ENCODE peak calls at places on chromosomes 4 and X, in four cellular contexts. G is fibroblast of the aortic adventitia, A is MCF 10A, Y is mesothelial cell of epicardium. E is an unnamed sample.
A peak's percentile ranks its signal among the peaks of the same experiment; 100 is the strongest.

GRCh38 chr4:6539009-6539764 is 35.8 kb upstream of the MAN2B2 start:
- DNase-seq in G (no peak), Y (no peak), A (no peak), E (no peak)

GRCh38 chr4:127304356-127304755 is 328.4 kb upstream of the INTU start:
- DNase-seq in Y (no peak), A (no peak), G (peak; percentile 12), E (no peak)

GRCh38 chr4:128517739-128518510 is 230.3 kb upstream of the PGRMC2 start:
- DNase-seq in G (peak; percentile 98), Y (no peak), A (peak; percentile 93), E (no peak)

GRCh38 chrX:3094261-3094660 is 53.0 kb downstream of the ARSF start:
- DNase-seq in Y (no peak), A (peak; percentile 28), G (peak; percentile 43), E (no peak)

GRCh38 chr4:112766422-112766821 is 129.5 kb downstream of the LARP7 start:
- DNase-seq in A (peak; percentile 36), G (peak; percentile 58), Y (no peak), E (no peak)

GRCh38 chrX:55127692-55128091 is 38.9 kb downstream of the PAGE2 start:
- DNase-seq in G (peak; percentile 32), A (peak; percentile 52), Y (no peak), E (no peak)

GRCh38 chr4:55038176-55038890 is 87.1 kb downstream of the KDR start:
- DNase-seq in G (peak; percentile 76), A (peak; percentile 77), Y (no peak), E (no peak)

GRCh38 chr4:64000241-64000640 is 409.0 kb downstream of the TECRL start:
- DNase-seq in G (no peak), A (peak; percentile 8), Y (no peak), E (no peak)

GRCh38 chrX:54301516-54301915 is 56.3 kb downstream of the WNK3 start:
- DNase-seq in Y (no peak), A (no peak), G (no peak), E (no peak)

GRCh38 chr4:121789470-121789869 is 11.7 kb upstream of the EXOSC9 start:
- DNase-seq in A (no peak), Y (no peak), G (peak; percentile 30), E (no peak)

GRCh38 chrX:111095974-111096870 is at the start of gene PAK3:
- DNase-seq in G (peak; percentile 64), Y (peak; percentile 22), A (peak; percentile 77), E (no peak)

GRCh38 chr4:88008133-88008621 is 742 bp downstream of the PKD2 start:
- DNase-seq in A (peak; percentile 58), G (peak; percentile 51), Y (peak; percentile 29), E (no peak)

GRCh38 chr4:78552398-78553396 is 1.1 kb downstream of the ANXA3 start:
- DNase-seq in A (peak; percentile 70), Y (no peak), G (no peak), E (no peak)

GRCh38 chr4:140721088-140721421 is 35.1 kb downstream of the TBC1D9 start:
- DNase-seq in A (no peak), Y (no peak), G (no peak), E (no peak)

GRCh38 chr4:181161669-181162068 is 1081.5 kb upstream of the TENM3 start:
- DNase-seq in Y (no peak), A (peak; percentile 43), G (no peak), E (no peak)

GRCh38 chr4:172898715-172899114 is 269.9 kb upstream of the GALNT7 start:
- DNase-seq in A (no peak), G (no peak), Y (no peak), E (no peak)

GRCh38 chr4:166432842-166433241 is 559.8 kb downstream of the TLL1 start:
- DNase-seq in A (no peak), G (peak; percentile 24), Y (no peak), E (no peak)

GRCh38 chr4:88143504-88143903 is 14.9 kb downstream of the ABCG2 start:
- DNase-seq in G (peak; percentile 75), A (peak; percentile 89), Y (no peak), E (no peak)

GRCh38 chr4:9925750-9926439 is 95.4 kb downstream of the SLC2A9 start:
- DNase-seq in G (no peak), Y (no peak), A (no peak), E (no peak)

DNA sequence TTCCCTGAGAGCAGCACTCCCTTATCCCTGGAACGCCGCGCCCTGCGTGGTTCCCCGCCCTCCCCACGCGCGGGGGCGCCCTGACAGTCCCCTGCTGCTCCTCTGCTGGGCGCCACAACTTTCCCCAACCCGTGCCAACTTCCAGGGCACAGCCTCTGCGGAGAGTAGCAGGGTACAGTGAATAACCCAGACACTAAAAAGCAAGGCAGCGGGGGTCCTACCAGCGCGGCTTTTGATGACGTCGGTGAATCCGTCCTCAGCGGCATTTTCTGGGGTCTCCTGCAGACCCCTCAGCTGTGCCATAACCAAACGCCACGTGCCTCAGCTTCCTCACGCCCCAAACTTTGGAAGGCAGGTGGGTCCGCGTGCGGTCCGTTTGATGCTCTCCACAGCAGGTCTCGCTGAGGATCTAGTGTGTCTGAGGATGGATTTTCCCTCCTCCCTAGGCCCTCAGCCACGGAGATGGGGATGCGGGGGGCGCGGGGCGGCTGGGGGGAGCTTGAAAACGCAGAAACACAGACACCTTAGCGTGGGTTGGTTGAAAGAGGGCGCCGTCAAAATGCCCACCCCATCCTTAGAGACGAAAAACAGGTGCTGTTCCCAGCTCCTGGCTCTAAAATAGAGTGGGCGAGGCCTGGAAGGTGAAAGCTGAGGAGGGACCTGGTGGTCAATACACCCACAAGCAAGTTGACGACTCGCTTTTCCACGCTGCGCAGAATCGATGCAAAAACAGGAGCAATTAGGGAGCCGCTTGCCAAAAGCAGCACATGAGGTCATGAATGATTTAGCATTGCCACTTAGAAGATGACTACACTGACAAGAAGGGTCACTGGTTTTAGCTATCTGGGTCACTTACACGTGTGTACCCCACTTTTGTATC is 405.6 kb downstream of the FAM47A start:
- DNase-seq in A (no peak), G (no peak), Y (peak; percentile 21), E (no peak)
- TF ChIP-seq CTCF in A (no peak), G (no peak), Y (no peak), E (no peak)

GRCh38 chr4:1116837-1117236 is 3.5 kb upstream of the RNF212 start:
- DNase-seq in G (peak; percentile 17), A (no peak), Y (no peak), E (no peak)
- TF ChIP-seq CTCF in G (peak; percentile 17), A (no peak), Y (no peak), E (no peak)

GRCh38 chrX:150062292-150063137 is 124.2 kb upstream of the EOLA2 start:
- DNase-seq in A (peak; percentile 50), Y (no peak), G (peak; percentile 36), E (no peak)
- TF ChIP-seq CTCF in A (no peak), Y (no peak), G (peak; percentile 16), E (no peak)

GRCh38 chr4:108042927-108043326 is 53.2 kb downstream of the HADH start:
- DNase-seq in Y (no peak), G (no peak), A (no peak), E (no peak)
- TF ChIP-seq CTCF in Y (no peak), G (no peak), A (no peak), E (no peak)